ENCODE peak calls at places on chromosomes 3 and 15, in six cellular contexts. N is astrocyte of the spinal cord, S is mucosa of descending colon, F is A549, I is osteoblast, U is DND-41. T is an unnamed sample.

GRCh38 chr3:76040946-76041345 is 255.6 kb upstream of the ZNF717 start:
- DNase-seq in N (peak), S (no peak), F (no peak), I (peak), U (no peak), T (no peak)

GRCh38 chr3:18946524-18946923 is 201.8 kb upstream of the KCNH8 start:
- DNase-seq in N (no peak), S (no peak), F (no peak), I (no peak), U (no peak), T (no peak)

GRCh38 chr3:78871048-78871447 is 896.8 kb downstream of the ROBO1 start:
- DNase-seq in N (no peak), S (no peak), F (no peak), I (no peak), U (no peak), T (no peak)

GRCh38 chr3:23969393-23969792 is 24.3 kb downstream of the NR1D2 start:
- DNase-seq in N (no peak), S (no peak), F (no peak), I (no peak), U (no peak), T (no peak)

GRCh38 chr3:77687545-77687944 is 647.6 kb downstream of the ROBO2 start:
- DNase-seq in N (no peak), S (no peak), F (no peak), I (no peak), U (no peak), T (no peak)

GRCh38 chr3:116112686-116113085 is 332.6 kb downstream of the LSAMP start:
- DNase-seq in N (peak), S (no peak), F (no peak), I (no peak), U (no peak), T (no peak)

GRCh38 chr3:171491412-171491811 is 31.2 kb upstream of the TNIK start:
- DNase-seq in N (no peak), S (no peak), F (no peak), I (no peak), U (no peak), T (peak)

GRCh38 chr15:38611228-38611627 is 46.6 kb upstream of the RASGRP1 start:
- DNase-seq in N (no peak), S (no peak), F (no peak), I (no peak), U (peak), T (peak)

GRCh38 chr15:99732268-99732641 is 982 bp downstream of the LYSMD4 start:
- DNase-seq in N (peak), S (no peak), F (no peak), I (peak), U (no peak), T (no peak)

GRCh38 chr3:189531271-189531670 is 99.9 kb upstream of the TP63 start:
- DNase-seq in N (no peak), S (no peak), F (no peak), I (no peak), U (no peak), T (no peak)

GRCh38 chr3:48985977-48986376 is 4.1 kb upstream of the P4HTM start:
- DNase-seq in N (no peak), S (no peak), F (no peak), I (no peak), U (no peak), T (no peak)

GRCh38 chr3:169659858-169660614 is 3.5 kb downstream of the MECOM start:
- DNase-seq in N (peak), S (no peak), F (no peak), I (peak), U (no peak), T (no peak)

DNA sequence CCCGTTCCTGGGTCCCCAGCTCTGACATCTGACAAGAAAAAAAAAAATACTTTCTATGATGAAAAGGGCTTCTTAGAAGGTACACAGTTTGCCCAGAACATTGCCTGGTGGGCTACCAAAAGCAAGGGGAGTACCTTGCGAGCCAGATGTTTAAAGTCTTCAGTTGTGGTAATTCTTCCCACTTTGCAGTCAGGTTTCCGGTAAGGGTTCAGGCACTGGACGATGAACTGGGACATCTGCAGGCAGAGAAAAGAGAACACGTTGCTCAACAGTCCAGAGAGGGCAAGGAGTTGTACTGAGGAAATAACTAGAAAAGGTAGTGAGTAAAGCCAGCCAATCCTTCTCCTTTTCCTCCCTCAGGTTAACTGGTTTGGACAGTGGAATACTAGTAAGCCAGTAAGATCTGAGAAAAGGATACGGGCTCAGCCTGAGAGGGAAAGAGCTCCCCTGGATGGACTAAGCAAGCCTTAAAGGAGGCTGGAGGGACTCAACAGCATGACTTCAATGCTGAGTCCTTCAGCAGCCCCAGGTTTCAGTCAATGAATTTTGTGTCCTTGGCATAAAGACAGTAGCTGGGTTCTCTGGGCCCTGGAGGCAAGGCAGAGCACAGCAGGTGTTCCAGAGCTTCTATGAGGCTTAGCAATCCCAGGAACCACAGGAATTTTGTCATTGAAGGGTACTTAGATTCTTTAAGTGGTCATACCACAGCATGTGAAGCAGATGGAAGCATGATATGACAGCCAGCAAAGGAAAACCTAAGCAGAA is 38.2 kb downstream of the NBEAL2 start:
- DNase-seq in N (peak), S (no peak), F (no peak), I (peak), U (peak), T (peak)
- H3K4me3 ChIP-seq in N (no peak), S (no peak), F (no peak), I (no peak), U (no peak), T (peak)

GRCh38 chr15:64163662-64164362 is 990 bp upstream of the PPIB start:
- DNase-seq in N (no peak), S (no peak), F (no peak), I (peak), U (no peak), T (no peak)

GRCh38 chr15:64162478-64162868 is 349 bp downstream of the PPIB start:
- DNase-seq in N (no peak), S (no peak), F (peak), I (no peak), U (no peak), T (no peak)

GRCh38 chr15:64166104-64166890 is 3.5 kb upstream of the PPIB start:
- DNase-seq in N (no peak), S (no peak), F (no peak), I (no peak), U (no peak), T (no peak)

GRCh38 chr15:64162869-64163661 is at the start of gene PPIB:
- DNase-seq in N (peak), S (peak), F (peak), I (peak), U (peak), T (peak)

DNA sequence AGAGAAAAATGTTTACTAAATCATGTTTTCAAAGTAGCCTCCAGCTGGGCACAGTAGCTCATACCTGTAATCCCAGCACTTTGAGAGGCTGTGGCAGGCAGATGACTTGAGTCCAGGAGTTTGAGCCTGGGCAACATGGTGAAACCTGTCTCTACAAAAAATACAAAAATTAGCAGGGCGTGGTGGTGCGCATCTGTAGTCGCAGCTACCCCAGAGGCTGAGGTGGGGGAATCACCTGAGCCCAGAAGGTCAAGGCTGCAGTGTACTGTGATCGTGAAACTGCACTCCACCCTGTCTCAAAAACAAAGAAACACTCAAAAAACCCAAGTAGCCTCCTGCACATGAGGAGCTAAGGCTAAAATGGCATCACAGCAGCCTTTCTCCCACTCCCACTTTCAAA is 1.6 kb upstream of the PPIB start:
- DNase-seq in N (no peak), S (no peak), F (no peak), I (no peak), U (no peak), T (no peak)
- H3K4me3 ChIP-seq in N (no peak), S (no peak), F (no peak), I (no peak), U (no peak), T (no peak)

GRCh38 chr3:4830586-4830914 is 148.7 kb upstream of the BHLHE40 start:
- DNase-seq in N (no peak), S (no peak), F (no peak), I (no peak), U (peak), T (no peak)
- H3K4me3 ChIP-seq in N (no peak), S (no peak), F (peak), I (peak), U (peak), T (peak)

GRCh38 chr15:52746162-52746721 is 43.9 kb downstream of the ONECUT1 start:
- DNase-seq in N (no peak), S (no peak), F (no peak), I (no peak), U (no peak), T (no peak)
- H3K4me3 ChIP-seq in N (no peak), S (no peak), F (no peak), I (no peak), U (no peak), T (no peak)

GRCh38 chr3:32237670-32238026 is 832 bp upstream of the CMTM8 start:
- DNase-seq in N (no peak), S (no peak), F (no peak), I (no peak), U (no peak), T (no peak)
- H3K4me3 ChIP-seq in N (peak), S (no peak), F (peak), I (peak), U (no peak), T (no peak)

GRCh38 chr3:113719294-113719693 is 22.9 kb upstream of the USF3 start:
- DNase-seq in N (no peak), S (no peak), F (no peak), I (no peak), U (no peak), T (no peak)
- H3K4me3 ChIP-seq in N (no peak), S (no peak), F (no peak), I (no peak), U (no peak), T (no peak)

GRCh38 chr3:50592568-50592967 is 19.0 kb downstream of the CISH start:
- DNase-seq in N (no peak), S (no peak), F (no peak), I (no peak), U (peak), T (no peak)
- H3K4me3 ChIP-seq in N (no peak), S (no peak), F (no peak), I (no peak), U (no peak), T (no peak)

GRCh38 chr3:105466072-105466471 is 99.4 kb downstream of the ALCAM start:
- DNase-seq in N (no peak), S (no peak), F (no peak), I (no peak), U (no peak), T (no peak)

GRCh38 chr3:105470851-105471250 is 104.1 kb downstream of the ALCAM start:
- DNase-seq in N (no peak), S (no peak), F (no peak), I (no peak), U (no peak), T (no peak)

GRCh38 chr3:105465251-105465853 is 98.6 kb downstream of the ALCAM start:
- DNase-seq in N (no peak), S (no peak), F (no peak), I (no peak), U (no peak), T (no peak)

DNA sequence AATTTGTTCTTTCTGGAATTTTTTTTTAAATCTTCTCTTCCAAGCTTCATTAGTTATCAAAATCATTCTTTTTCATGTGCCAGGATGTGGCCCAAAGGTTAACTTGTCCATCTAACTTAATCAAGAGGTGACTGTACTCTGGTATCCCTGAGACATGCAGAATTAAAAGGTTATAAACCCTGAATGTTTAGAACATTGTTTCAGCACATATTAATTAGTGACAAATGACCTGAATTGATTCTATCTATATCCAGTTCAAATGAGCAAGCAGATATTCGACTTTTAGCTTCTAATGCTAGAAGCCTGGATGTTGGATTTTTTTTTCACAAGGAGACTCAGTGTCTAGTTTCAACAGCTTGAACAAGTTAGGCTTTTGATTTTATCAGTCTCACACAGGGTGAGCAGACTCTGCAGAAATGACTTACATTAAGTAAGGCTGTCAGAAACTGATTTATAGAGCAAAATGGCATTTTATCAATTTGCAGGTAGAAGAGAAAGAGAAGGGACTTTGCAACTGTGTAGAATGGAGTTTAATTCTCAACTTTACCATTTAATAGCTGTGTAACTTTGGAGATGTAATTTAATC is 99.9 kb downstream of the ALCAM start:
- DNase-seq in N (no peak), S (no peak), F (no peak), I (no peak), U (no peak), T (no peak)
- H3K4me3 ChIP-seq in N (no peak), S (no peak), F (no peak), I (no peak), U (no peak), T (no peak)

T was measured in Jurkat, Clone E6-1.